ENCODE peak calls at places on chromosomes 12 and 14, in six cellular contexts. O, Y, I, R, N and B are unnamed samples.
A peak's percentile ranks its signal among the peaks of the same experiment; 100 is the strongest.

GRCh38 chr14:99387880-99388279 is 92.8 kb downstream of the SETD3 start:
- DNase-seq in N (no peak), I (peak; percentile 31), R (no peak), Y (no peak), O (no peak), B (no peak)

GRCh38 chr12:2959508-2960431 is 573 bp downstream of the TEAD4 start:
- DNase-seq in R (peak; percentile 10), Y (no peak), I (no peak), N (peak; percentile 45), O (peak; percentile 66), B (peak; percentile 33)

GRCh38 chr12:40344312-40344711 is 119.5 kb downstream of the LRRK2 start:
- DNase-seq in I (no peak), R (no peak), O (no peak), N (no peak), Y (no peak), B (no peak)

GRCh38 chr14:22566845-22567244 is 22.2 kb downstream of the DAD1 start:
- DNase-seq in O (no peak), N (no peak), R (no peak), I (no peak), Y (no peak), B (no peak)

GRCh38 chr14:23054000-23054811 is 3.1 kb downstream of the CDH24 start:
- DNase-seq in O (no peak), I (no peak), R (no peak), Y (no peak), N (no peak), B (no peak)

GRCh38 chr12:2614341-2614740 is 180.4 kb upstream of the FKBP4 start:
- DNase-seq in N (peak; percentile 2), I (no peak), Y (no peak), O (no peak), R (no peak), B (no peak)

GRCh38 chr14:51595831-51596472 is 55.8 kb upstream of the FRMD6 start:
- DNase-seq in O (no peak), R (no peak), Y (no peak), N (no peak), I (no peak), B (no peak)

GRCh38 chr12:96811083-96811482 is 96.0 kb upstream of the NEDD1 start:
- DNase-seq in O (no peak), R (no peak), N (peak; percentile 99), Y (no peak), I (no peak), B (no peak)

GRCh38 chr12:89862511-89863331 is 154.1 kb upstream of the ATP2B1 start:
- DNase-seq in O (no peak), I (peak; percentile 66), Y (no peak), N (no peak), R (peak; percentile 23), B (peak; percentile 12)

GRCh38 chr12:110245278-110245868 is 35.7 kb upstream of the ATP2A2 start:
- DNase-seq in N (peak; percentile 69), Y (no peak), O (no peak), R (no peak), I (peak; percentile 59), B (no peak)

GRCh38 chr14:94650806-94651805 is 38.9 kb downstream of the SERPINA3 start:
- DNase-seq in O (no peak), I (no peak), R (no peak), N (no peak), Y (peak; percentile 85), B (no peak)

GRCh38 chr12:27785882-27786570 is 6.0 kb upstream of the MANSC4 start:
- DNase-seq in I (no peak), O (no peak), R (no peak), N (peak; percentile 93), Y (no peak), B (no peak)

GRCh38 chr12:3117144-3117581 is 40.0 kb downstream of the TSPAN9 start:
- DNase-seq in N (peak; percentile 37), R (no peak), Y (no peak), O (no peak), I (no peak), B (no peak)

GRCh38 chr12:121800694-121801600 is 2.9 kb upstream of the SETD1B start:
- DNase-seq in N (peak; percentile 71), Y (no peak), O (peak; percentile 82), R (peak; percentile 57), I (peak; percentile 87), B (peak; percentile 75)

GRCh38 chr14:59890676-59891075 is 20.1 kb upstream of the RTN1 start:
- DNase-seq in O (no peak), R (no peak), N (no peak), Y (no peak), I (no peak), B (no peak)

GRCh38 chr14:80425686-80426085 is 214.4 kb upstream of the DIO2 start:
- DNase-seq in N (peak; percentile 92), O (no peak), I (no peak), R (no peak), Y (no peak), B (no peak)

GRCh38 chr12:3352230-3352629 is 138.8 kb upstream of the PRMT8 start:
- DNase-seq in N (no peak), R (no peak), I (no peak), O (no peak), Y (no peak), B (no peak)

GRCh38 chr12:59041241-59042121 is 121.2 kb upstream of the LRIG3 start:
- DNase-seq in I (no peak), N (peak; percentile 94), Y (no peak), R (no peak), O (no peak), B (peak; percentile 34)

GRCh38 chr12:50203691-50204090 is 36.5 kb upstream of the CERS5 start:
- DNase-seq in R (no peak), I (no peak), O (no peak), Y (no peak), N (peak; percentile 67), B (no peak)

GRCh38 chr12:46523863-46524770 is 151.5 kb upstream of the SLC38A2 start:
- DNase-seq in I (no peak), Y (no peak), R (no peak), N (peak; percentile 97), O (no peak), B (no peak)

GRCh38 chr12:48044396-48044795 is 40.1 kb upstream of the COL2A1 start:
- DNase-seq in I (no peak), O (no peak), R (no peak), N (no peak), Y (no peak), B (no peak)

GRCh38 chr12:67237231-67237630 is 31.9 kb upstream of the CAND1 start:
- DNase-seq in R (no peak), N (peak; percentile 54), Y (no peak), O (no peak), I (no peak), B (no peak)

GRCh38 chr12:94951071-94951639 is 52.3 kb downstream of the NDUFA12 start:
- DNase-seq in I (no peak), N (no peak), Y (no peak), O (no peak), R (no peak), B (no peak)

GRCh38 chr12:92506460-92506859 is 196.3 kb upstream of the PLEKHG7 start:
- DNase-seq in R (no peak), I (no peak), O (no peak), N (no peak), Y (no peak), B (no peak)

GRCh38 chr12:65868133-65868705 is 43.9 kb downstream of the HMGA2 start:
- DNase-seq in Y (no peak), I (no peak), O (no peak), R (no peak), N (no peak), B (no peak)

GRCh38 chr12:48080821-48081220 is 25.1 kb downstream of the SENP1 start:
- DNase-seq in O (no peak), R (no peak), Y (no peak), N (no peak), I (no peak), B (no peak)

GRCh38 chr12:93706824-93707223 is 29.6 kb downstream of the CRADD start:
- DNase-seq in Y (no peak), N (peak; percentile 28), R (no peak), O (no peak), I (no peak), B (no peak)

GRCh38 chr12:25518512-25518911 is 34.6 kb downstream of the LMNTD1 start:
- DNase-seq in N (no peak), Y (no peak), R (no peak), O (no peak), I (no peak), B (no peak)

GRCh38 chr12:6044082-6044481 is 80.4 kb downstream of the VWF start:
- DNase-seq in R (no peak), I (no peak), Y (no peak), O (no peak), N (peak; percentile 64), B (no peak)

GRCh38 chr14:44170554-44170953 is 336.5 kb downstream of the FSCB start:
- DNase-seq in Y (no peak), O (no peak), N (no peak), I (no peak), R (no peak), B (no peak)

GRCh38 chr12:123934016-123934620 is 38.5 kb downstream of the CCDC92 start:
- DNase-seq in N (no peak), R (no peak), I (no peak), O (no peak), Y (no peak), B (no peak)

GRCh38 chr12:52327830-52328500 is 6.8 kb upstream of the KRT83 start:
- DNase-seq in Y (no peak), O (no peak), R (no peak), N (no peak), I (no peak), B (no peak)

GRCh38 chr12:76586764-76587395 is 27.3 kb upstream of the OSBPL8 start:
- DNase-seq in I (peak; percentile 50), Y (no peak), R (peak; percentile 70), O (no peak), N (peak; percentile 60), B (peak; percentile 10)

DNA sequence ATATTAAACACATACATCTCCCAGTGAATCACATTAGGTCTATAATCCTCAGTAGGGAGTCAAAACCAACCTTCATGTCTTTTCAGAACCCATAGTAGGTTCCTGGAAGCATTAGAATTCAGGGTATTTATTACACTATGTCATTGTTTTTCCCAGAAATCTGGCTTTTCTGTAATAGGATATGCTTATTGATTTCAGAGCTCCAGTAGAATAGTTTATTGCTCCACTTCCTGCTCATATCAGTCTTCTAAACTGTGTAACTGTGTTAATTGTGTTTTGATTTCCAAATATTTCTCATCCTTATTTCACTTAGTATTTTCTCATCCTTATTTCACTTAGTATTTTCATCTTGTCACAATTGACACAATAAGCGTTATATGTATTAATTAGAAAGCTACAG is 268.0 kb downstream of the CCDC59 start:
- DNase-seq in O (no peak), I (no peak), Y (no peak), R (no peak), N (peak; percentile 1), B (no peak)
- H3K9me3 ChIP-seq in O (no peaks in the 10 kb centered on the region), I (no peaks in the 10 kb centered on the region), Y (no peaks in the 10 kb centered on the region), R (no peaks in the 10 kb centered on the region), N (peaks cover 6% of the 10 kb centered on the region), B (no peaks in the 10 kb centered on the region)

GRCh38 chr14:104271394-104271793 is 133.0 kb downstream of the KIF26A start:
- DNase-seq in N (no peak), Y (no peak), R (no peak), I (no peak), O (no peak), B (no peak)
- H3K9me3 ChIP-seq in N (no peaks in the 10 kb centered on the region), Y (no peaks in the 10 kb centered on the region), R (no peaks in the 10 kb centered on the region), I (no peaks in the 10 kb centered on the region), O (no peaks in the 10 kb centered on the region), B (no peaks in the 10 kb centered on the region)

GRCh38 chr14:82511399-82511798 is 977.7 kb upstream of the SEL1L start:
- DNase-seq in O (no peak), N (no peak), I (no peak), Y (no peak), R (no peak), B (no peak)
- H3K9me3 ChIP-seq in O (no peaks in the 10 kb centered on the region), N (peaks cover 5% of the 10 kb centered on the region), I (no peaks in the 10 kb centered on the region), Y (no peaks in the 10 kb centered on the region), R (no peaks in the 10 kb centered on the region), B (no peaks in the 10 kb centered on the region)

GRCh38 chr12:49137476-49137875 is 6.3 kb upstream of the TUBA1B start:
- DNase-seq in O (no peak), N (no peak), R (no peak), I (no peak), Y (no peak), B (no peak)
- H3K9me3 ChIP-seq in O (no peaks in the 10 kb centered on the region), N (no peaks in the 10 kb centered on the region), R (no peaks in the 10 kb centered on the region), I (no peaks in the 10 kb centered on the region), Y (no peaks in the 10 kb centered on the region), B (no peaks in the 10 kb centered on the region)